ENCODE peak calls at places on chromosomes 2 and 18, in nine cellular contexts. M, D, U, B, N, C, V, O and A are unnamed samples.

GRCh38 chr2:55019547-55020258 is 30.5 kb downstream of the RTN4 start:
- DNase-seq in M (no peak), D (no peak), U (no peak), B (peak; percentile 28), N (peak; percentile 53), C (no peak), V (no peak), O (no peak), A (no peak)

GRCh38 chr2:11669454-11670291 is at the start of gene NTSR2:
- DNase-seq in M (peak; percentile 76), D (no peak), U (no peak), B (peak; percentile 54), N (peak; percentile 90), C (no peak), V (peak; percentile 65), O (peak; percentile 92), A (peak; percentile 21)

GRCh38 chr2:220277445-220277960 is 650.1 kb downstream of the SLC4A3 start:
- DNase-seq in M (no peak), D (no peak), U (no peak), B (no peak), N (no peak), C (no peak), V (no peak), O (no peak), A (no peak)

GRCh38 chr18:63817441-63818051 is 42.3 kb downstream of the SERPINB7 start:
- DNase-seq in M (no peak), D (no peak), U (no peak), B (no peak), N (no peak), C (no peak), V (no peak), O (no peak), A (no peak)

GRCh38 chr18:13378150-13378549 is 159.6 kb downstream of the LDLRAD4 start:
- DNase-seq in M (no peak), D (no peak), U (no peak), B (no peak), N (no peak), C (no peak), V (peak; percentile 48), O (no peak), A (no peak)

GRCh38 chr2:219252900-219253752 is at the start of gene TUBA4B:
- DNase-seq in M (peak; percentile 93), D (no peak), U (no peak), B (peak; percentile 18), N (peak; percentile 81), C (no peak), V (peak; percentile 78), O (peak; percentile 87), A (peak; percentile 65)

GRCh38 chr2:159684796-159685195 is 27.5 kb upstream of the MARCHF7 start:
- DNase-seq in M (no peak), D (peak; percentile 12), U (no peak), B (peak; percentile 22), N (no peak), C (no peak), V (no peak), O (no peak), A (no peak)

GRCh38 chr18:56255381-56255780 is 383.0 kb downstream of the TXNL1 start:
- DNase-seq in M (no peak), D (no peak), U (no peak), B (no peak), N (no peak), C (no peak), V (no peak), O (no peak), A (no peak)

GRCh38 chr2:233349005-233349998 is 5.0 kb upstream of the DGKD start:
- DNase-seq in M (peak; percentile 94), D (no peak), U (no peak), B (peak; percentile 45), N (no peak), C (no peak), V (no peak), O (no peak), A (peak; percentile 82)

GRCh38 chr2:239438368-239438767 is 37.5 kb upstream of the HDAC4 start:
- DNase-seq in M (no peak), D (no peak), U (no peak), B (no peak), N (no peak), C (no peak), V (no peak), O (no peak), A (no peak)

GRCh38 chr2:40545645-40546044 is 93.8 kb upstream of the SLC8A1 start:
- DNase-seq in M (no peak), D (no peak), U (no peak), B (no peak), N (no peak), C (no peak), V (no peak), O (no peak), A (no peak)

GRCh38 chr18:54360406-54360805 is 2.7 kb downstream of the C18orf54 start:
- DNase-seq in M (no peak), D (no peak), U (no peak), B (no peak), N (no peak), C (no peak), V (no peak), O (no peak), A (no peak)

GRCh38 chr2:134338180-134338579 is 84.3 kb downstream of the MGAT5 start:
- DNase-seq in M (no peak), D (no peak), U (no peak), B (no peak), N (no peak), C (no peak), V (no peak), O (no peak), A (no peak)

GRCh38 chr2:58484201-58484600 is 243.1 kb upstream of the FANCL start:
- DNase-seq in M (no peak), D (no peak), U (no peak), B (no peak), N (no peak), C (no peak), V (no peak), O (no peak), A (no peak)

DNA sequence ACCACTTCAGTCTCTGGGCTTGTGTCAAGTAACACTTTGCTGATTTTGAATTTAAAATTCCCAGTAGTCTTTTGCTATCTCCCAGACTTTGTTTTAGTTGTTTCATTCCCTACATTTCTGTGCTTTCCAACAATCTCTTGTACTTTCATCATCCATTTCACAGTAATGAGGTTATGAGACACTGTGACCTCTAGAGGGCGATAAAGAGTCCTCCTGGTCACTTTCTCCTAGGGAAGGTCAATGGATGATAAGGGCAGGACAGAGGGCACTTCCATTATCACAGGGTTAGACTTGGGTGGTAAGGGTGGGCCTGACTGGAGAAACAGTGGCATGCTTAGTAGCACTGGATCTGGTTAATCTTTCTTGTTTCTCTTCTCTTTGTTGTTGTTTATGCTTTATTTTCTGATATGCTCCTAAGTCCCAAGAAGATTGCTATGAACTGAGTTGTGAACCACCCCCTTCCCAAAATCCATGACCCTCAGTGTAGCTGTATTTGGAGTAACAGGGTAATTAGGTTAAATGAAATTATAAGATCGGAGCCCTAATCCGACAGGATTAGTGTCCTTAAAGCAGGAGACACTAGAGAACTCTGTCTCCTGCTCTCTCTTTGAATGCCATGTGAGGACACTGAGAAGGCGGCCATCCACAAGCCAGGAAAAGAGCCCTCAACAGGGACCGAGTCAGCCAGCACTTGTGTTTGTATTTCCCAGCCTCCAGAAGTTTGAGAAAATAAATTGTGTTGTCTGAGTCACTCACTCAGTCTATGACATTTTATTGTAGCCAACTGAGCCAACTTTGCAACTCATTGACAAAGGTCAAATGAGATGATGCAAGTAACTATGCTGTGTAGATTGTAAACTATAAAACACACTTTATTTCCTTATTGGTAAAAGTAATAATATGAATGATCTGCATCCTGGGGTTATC is 779.2 kb downstream of the CNTNAP5 start:
- DNase-seq in M (no peak), D (peak; percentile 3), U (no peak), B (no peak), N (peak; percentile 81), C (no peak), V (no peak), O (no peak), A (peak; percentile 43)
- TF ChIP-seq CTCF in M (no peak), D (no peak), U (peak; percentile 32), B (no peak), N (peak; percentile 81), C (peak; percentile 26), V (peak; percentile 18), O (peak; percentile 33), A (peak; percentile 44)

GRCh38 chr2:161136194-161136593 is 24.0 kb upstream of the TANK start:
- DNase-seq in M (no peak), D (no peak), U (no peak), B (no peak), N (no peak), C (no peak), V (no peak), O (no peak), A (no peak)

GRCh38 chr2:161138429-161138828 is 21.8 kb upstream of the TANK start:
- DNase-seq in M (no peak), D (no peak), U (no peak), B (peak; percentile 30), N (no peak), C (no peak), V (no peak), O (no peak), A (no peak)

GRCh38 chr2:161139098-161139987 is 20.9 kb upstream of the TANK start:
- DNase-seq in M (no peak), D (no peak), U (no peak), B (peak; percentile 64), N (no peak), C (no peak), V (no peak), O (no peak), A (no peak)

GRCh38 chr2:161134547-161135518 is 25.4 kb upstream of the TANK start:
- DNase-seq in M (no peak), D (peak; percentile 56), U (no peak), B (peak; percentile 89), N (peak; percentile 38), C (no peak), V (no peak), O (no peak), A (no peak)

GRCh38 chr2:161136696-161137324 is 23.4 kb upstream of the TANK start:
- DNase-seq in M (no peak), D (peak; percentile 44), U (no peak), B (peak; percentile 90), N (no peak), C (no peak), V (no peak), O (no peak), A (no peak)
- TF ChIP-seq POLR2AphosphoS5 in M (no peak), D (peak; percentile 54), U (no peak), B (no peak), N (no peak), C (no peak), V (peak; percentile 38), O (peak; percentile 43), A (peak; percentile 79)

GRCh38 chr2:47002031-47002430 is 86.4 kb upstream of the MCFD2 start:
- DNase-seq in M (no peak), D (no peak), U (no peak), B (no peak), N (no peak), C (no peak), V (no peak), O (no peak), A (no peak)
- H3K27ac ChIP-seq in M (no peak overlapping the region), D (no peak overlapping the region), U (no peak overlapping the region), B (no peak overlapping the region), N (no peak overlapping the region), C (peak overlapping the region; percentile 78), V (peak overlapping the region; percentile 77), O (no peak overlapping the region), A (peak overlapping the region; percentile 50)

DNA sequence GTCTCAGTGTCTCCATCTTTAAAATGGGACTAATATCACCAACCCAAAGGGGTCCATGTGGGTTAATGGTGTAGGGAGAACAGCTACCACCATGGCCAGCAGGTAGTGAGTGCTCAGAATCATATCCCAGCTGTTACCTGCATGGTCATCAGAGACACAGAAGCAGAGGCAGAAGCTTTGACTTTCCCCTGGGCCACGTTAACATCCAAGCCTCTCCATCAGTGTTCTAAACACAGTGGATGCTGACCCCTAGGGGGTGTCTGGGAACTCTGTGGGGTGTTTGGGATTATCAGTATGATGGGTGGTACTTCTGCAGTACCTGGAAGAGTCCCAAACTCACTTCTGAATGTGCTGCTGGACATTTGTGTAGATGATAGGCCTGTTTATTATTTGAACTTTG is 93.6 kb downstream of the GYPC start:
- DNase-seq in M (no peak), D (no peak), U (no peak), B (no peak), N (peak; percentile 17), C (peak; percentile 77), V (no peak), O (no peak), A (no peak)
- TF ChIP-seq CTCF in M (no peak), D (no peak), U (no peak), B (no peak), N (peak; percentile 51), C (no peak), V (no peak), O (no peak), A (no peak)